ENCODE peak calls at places on chromosomes 12 and 14, in five cellular contexts. T is Ammon's horn; H is ecto neural progenitor cell; F is naive B cell; Q is stimulated activated CD8-positive, alpha-beta memory T cell treated with anti-CD3 and anti-CD28 coated beads, Interleukin-2, amount 100 ng/mL, for 1 hour. E is an unnamed sample.

GRCh38 chr12:3958534-3958933 is 85.3 kb upstream of the PARP11 start:
- DNase-seq in T (no peak), H (no peak), F (no peak), Q (no peak), E (no peak)

GRCh38 chr12:45425426-45425825 is 209.5 kb downstream of the ANO6 start:
- DNase-seq in T (no peak), H (no peak), F (no peak), Q (no peak), E (no peak)

GRCh38 chr14:100582496-100583165 is 4.6 kb downstream of the BEGAIN start:
- DNase-seq in T (no peak), H (no peak), F (no peak), Q (no peak), E (peak; percentile 1)

GRCh38 chr12:49188205-49188915 is 520 bp downstream of the TUBA1A start:
- DNase-seq in T (peak; percentile 82), H (no peak), F (peak; percentile 78), Q (peak; percentile 62), E (peak; percentile 90)

GRCh38 chr12:643478-644292 is 19.6 kb downstream of the NINJ2 start:
- DNase-seq in T (no peak), H (no peak), F (no peak), Q (no peak), E (peak; percentile 40)

GRCh38 chr12:104729610-104730446 is 228.3 kb downstream of the SLC41A2 start:
- DNase-seq in T (no peak), H (no peak), F (no peak), Q (no peak), E (no peak)

GRCh38 chr12:16880864-16881285 is 274.9 kb upstream of the LMO3 start:
- DNase-seq in T (peak; percentile 4), H (peak; percentile 51), F (no peak), Q (no peak), E (no peak)

GRCh38 chr12:105445261-105446015 is 114.9 kb downstream of the C12orf75 start:
- DNase-seq in T (no peak), H (no peak), F (no peak), Q (no peak), E (no peak)

GRCh38 chr12:126676426-126676825 is 1590.5 kb upstream of the TMEM132C start:
- DNase-seq in T (peak; percentile 19), H (no peak), F (no peak), Q (no peak), E (no peak)